ENCODE peak calls at places on chromosomes 11 and 22, in eight cellular contexts. H is activated CD4-positive, alpha-beta T cell treated with anti-CD3 and anti-CD28 coated beads, Interleukin-2, amount 50 U/mL, for 1 hour; E is lower leg skin; C is NCI-H1105; F is coronary artery; S is HFFc6; O is activated T-helper 9 cell treated with anti-CD3 and anti-CD28 coated beads, Interleukin-2, amount 50 U/mL, for 16 hours; X is stimulated activated CD8-positive, alpha-beta memory T cell treated with anti-CD3 and anti-CD28 coated beads, Interleukin-4, amount 100 ng/mL, for 1 hour. A is an unnamed sample.
A peak's percentile ranks its signal among the peaks of the same experiment; 100 is the strongest.

GRCh38 chr22:37560682-37561208 is 465 bp downstream of the CDC42EP1 start:
- DNase-seq in F (peak; percentile 81), E (peak; percentile 91), C (no peak), H (no peak), O (no peak), X (no peak), S (peak; percentile 32), A (no peak)

GRCh38 chr22:50626856-50627451 is 998 bp downstream of the ARSA start:
- DNase-seq in X (no peak), H (no peak), E (no peak), F (no peak), O (no peak), C (no peak), S (no peak), A (peak; percentile 53)

GRCh38 chr11:44597358-44598009 is 32.0 kb downstream of the CD82 start:
- DNase-seq in O (no peak), F (no peak), E (no peak), X (no peak), C (no peak), H (no peak), S (no peak), A (no peak)

GRCh38 chr11:84824624-84825023 is 802.5 kb downstream of the DLG2 start:
- DNase-seq in X (no peak), H (no peak), C (no peak), O (no peak), S (no peak), E (no peak), F (no peak), A (no peak)

GRCh38 chr11:130606781-130607511 is 158.5 kb downstream of the ADAMTS15 start:
- DNase-seq in X (no peak), C (peak; percentile 18), E (no peak), H (no peak), F (peak; percentile 85), S (no peak), O (no peak), A (no peak)

GRCh38 chr22:41485033-41485432 is 16.1 kb downstream of the ACO2 start:
- DNase-seq in H (no peak), S (no peak), X (no peak), O (no peak), E (no peak), C (no peak), F (no peak), A (no peak)

GRCh38 chr22:31876156-31877035 is 67.9 kb upstream of the YWHAH start:
- DNase-seq in S (peak; percentile 53), X (no peak), E (no peak), C (no peak), O (no peak), H (no peak), F (no peak), A (no peak)

GRCh38 chr11:61957028-61957770 is 7.0 kb downstream of the BEST1 start:
- DNase-seq in S (no peak), F (no peak), E (peak; percentile 71), X (no peak), C (no peak), O (no peak), H (no peak), A (no peak)

A was measured in breast epithelium.